ENCODE peak calls at places on chromosomes 2 and 18, in four cellular contexts. K is A549, S is HepG2, A is K562. V is an unnamed sample.
A peak's percentile ranks its signal among the peaks of the same experiment; 100 is the strongest.

GRCh38 chr18:42157420-42157819 is 202.4 kb downstream of the PIK3C3 start:
- DNase-seq in K (no peak), S (no peak), A (no peak), V (no peak)

GRCh38 chr2:206127656-206128055 is 31.6 kb downstream of the NDUFS1 start:
- DNase-seq in K (no peak), S (peak; percentile 39), A (no peak), V (no peak)

GRCh38 chr2:150341982-150342680 is 145.3 kb downstream of the RND3 start:
- DNase-seq in K (no peak), S (no peak), A (no peak), V (no peak)

GRCh38 chr2:9690252-9690651 is 59.5 kb upstream of the YWHAQ start:
- DNase-seq in K (no peak), S (no peak), A (no peak), V (no peak)

GRCh38 chr2:112216158-112216557 is 38.7 kb downstream of the ZC3H8 start:
- DNase-seq in K (no peak), S (peak; percentile 58), A (no peak), V (no peak)

GRCh38 chr2:161415467-161416293 is 417 bp upstream of the TBR1 start:
- DNase-seq in K (no peak), S (peak; percentile 10), A (no peak), V (no peak)

GRCh38 chr18:44627245-44627644 is 53.4 kb upstream of the SETBP1 start:
- DNase-seq in K (no peak), S (no peak), A (no peak), V (no peak)

GRCh38 chr2:73952499-73953446 is 26.1 kb downstream of the DGUOK start:
- DNase-seq in K (no peak), S (no peak), A (no peak), V (no peak)

GRCh38 chr2:3021720-3022119 is 355.9 kb downstream of the EIPR1 start:
- DNase-seq in K (no peak), S (no peak), A (no peak), V (no peak)

GRCh38 chr2:150872919-150873772 is 385.7 kb upstream of the RND3 start:
- DNase-seq in K (no peak), S (no peak), A (no peak), V (peak; percentile 40)

GRCh38 chr2:43052204-43052943 is 174.0 kb downstream of the ZFP36L2 start:
- DNase-seq in K (no peak), S (peak; percentile 73), A (peak; percentile 34), V (no peak)

GRCh38 chr18:34219651-34220050 is 5.1 kb downstream of the NOL4 start:
- DNase-seq in K (no peak), S (no peak), A (no peak), V (no peak)

GRCh38 chr2:128644745-128645256 is 326.1 kb upstream of the HS6ST1 start:
- DNase-seq in K (no peak), S (no peak), A (no peak), V (peak; percentile 56)
- TF ChIP-seq NR3C1 in K (no peak), S (no peak), A (no peak), V (no peak)

DNA sequence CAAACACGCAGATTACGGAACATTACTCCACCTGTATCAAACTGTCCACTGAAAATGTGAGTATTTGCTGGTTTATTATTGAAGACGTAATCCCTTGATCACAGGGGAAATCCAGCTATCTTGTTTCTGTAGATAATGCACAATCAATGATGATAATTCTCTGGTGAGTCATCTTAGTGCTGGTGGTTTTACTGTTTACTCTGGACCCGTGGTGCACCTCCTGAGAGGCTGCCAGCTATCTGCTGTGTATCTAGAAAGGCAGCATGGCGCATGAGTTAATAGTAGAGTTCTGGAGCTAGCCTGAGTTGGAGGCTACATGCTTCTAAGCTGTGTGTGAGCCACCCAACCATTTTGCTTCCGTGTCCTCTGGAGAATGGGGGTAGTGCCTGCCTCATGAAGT is 6.5 kb downstream of the NCAPH start:
- DNase-seq in K (peak; percentile 56), S (peak; percentile 67), A (no peak), V (no peak)
- TF ChIP-seq NR3C1 in K (no peak), S (no peak), A (no peak), V (no peak)

GRCh38 chr2:29223851-29224692 is 108.9 kb downstream of the CLIP4 start:
- DNase-seq in K (no peak), S (no peak), A (no peak), V (no peak)
- TF ChIP-seq NR3C1 in K (no peak), S (no peak), A (no peak), V (no peak)

GRCh38 chr2:1995086-1995485 is 250.8 kb upstream of the PXDN start:
- DNase-seq in K (no peak), S (no peak), A (no peak), V (no peak)

GRCh38 chr2:1992280-1992679 is 248.0 kb upstream of the PXDN start:
- DNase-seq in K (no peak), S (no peak), A (no peak), V (no peak)

GRCh38 chr2:1995584-1995983 is 251.3 kb upstream of the PXDN start:
- DNase-seq in K (no peak), S (no peak), A (no peak), V (no peak)

GRCh38 chr2:1995987-1996386 is 251.7 kb upstream of the PXDN start:
- DNase-seq in K (no peak), S (no peak), A (no peak), V (no peak)

DNA sequence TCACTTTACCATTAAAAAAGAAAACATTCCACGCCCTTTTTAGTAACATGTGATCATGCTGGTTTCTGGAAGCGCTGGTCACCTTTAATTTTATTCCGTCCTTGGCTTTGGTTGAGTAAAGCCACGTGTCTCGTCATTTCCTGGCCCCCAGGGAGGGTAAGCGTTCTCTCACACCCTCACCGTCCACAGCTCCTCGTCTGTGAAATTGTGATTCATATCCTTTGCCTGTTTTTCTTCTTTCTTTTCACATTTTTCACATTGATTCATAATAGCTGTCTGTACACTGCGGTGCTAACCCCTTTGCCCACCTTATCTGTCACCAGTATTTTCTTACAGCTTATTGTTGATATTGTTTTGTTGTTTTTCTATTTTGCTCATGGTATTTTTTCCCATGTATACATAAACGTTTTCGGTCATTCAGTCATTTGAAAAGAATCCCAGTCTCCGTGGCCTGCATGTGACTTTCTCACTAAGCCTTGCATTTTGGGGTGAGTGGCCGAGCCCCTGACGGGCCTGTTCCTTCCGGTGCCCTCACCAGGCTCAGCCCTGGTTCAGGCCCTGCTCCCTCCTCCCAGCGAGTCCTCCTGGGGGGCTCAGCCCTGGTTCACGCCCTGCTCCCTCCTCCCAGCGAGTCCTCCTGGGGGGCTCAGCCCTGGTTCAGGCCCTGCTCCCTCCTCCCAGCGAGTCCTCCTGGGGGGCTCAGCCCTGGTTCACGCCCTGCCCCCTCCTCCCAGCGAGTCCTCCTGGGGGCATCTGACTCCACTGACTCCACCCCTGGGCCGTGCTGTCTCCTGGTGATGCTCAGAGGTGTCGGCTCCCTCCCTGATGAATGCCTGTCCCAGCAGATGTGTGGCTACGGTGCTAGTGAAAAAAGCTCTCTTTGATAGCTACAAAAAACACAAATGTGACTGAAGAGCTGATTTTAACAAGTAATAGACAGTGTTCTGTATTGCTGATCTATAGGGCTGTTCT is 249.7 kb upstream of the PXDN start:
- DNase-seq in K (no peak), S (no peak), A (no peak), V (no peak)
- TF ChIP-seq NR3C1 in K (no peak), S (no peak), A (no peak), V (no peak)

V was measured in WTC11.